ENCODE peak calls at places on chromosomes 12 and 14, in seven cellular contexts. T is uterus, P is substantia nigra, L is spleen, H is HT1080, O is Caki2, A is T-cell. N is an unnamed sample.

GRCh38 chr12:26032290-26032689 is 73.8 kb downstream of the RASSF8 start:
- DNase-seq in T (no peak), P (no peak), L (no peak), H (no peak), O (no peak), A (no peak), N (no peak)

GRCh38 chr12:31220633-31221565 is 105.1 kb downstream of the SINHCAF start:
- DNase-seq in T (no peak), P (no peak), L (no peak), H (peak), O (no peak), A (no peak), N (peak)

GRCh38 chr12:93146278-93146939 is 217.3 kb upstream of the EEA1 start:
- DNase-seq in T (no peak), P (no peak), L (no peak), H (peak), O (no peak), A (no peak), N (no peak)

GRCh38 chr12:130766470-130766869 is 50.4 kb upstream of the RIMBP2 start:
- DNase-seq in T (no peak), P (no peak), L (no peak), H (no peak), O (no peak), A (no peak), N (no peak)

GRCh38 chr12:67067453-67068203 is 201.5 kb upstream of the CAND1 start:
- DNase-seq in T (no peak), P (no peak), L (no peak), H (no peak), O (peak), A (no peak), N (no peak)

GRCh38 chr12:62714409-62715075 is 220.4 kb downstream of the PPM1H start:
- DNase-seq in T (peak), P (no peak), L (no peak), H (no peak), O (no peak), A (no peak), N (no peak)

GRCh38 chr14:63203618-63204406 is 431 bp upstream of the RHOJ start:
- DNase-seq in T (peak), P (peak), L (peak), H (peak), O (peak), A (no peak), N (peak)

GRCh38 chr12:123085730-123086487 is 65.0 kb downstream of the PITPNM2 start:
- DNase-seq in T (no peak), P (no peak), L (peak), H (peak), O (peak), A (no peak), N (no peak)

GRCh38 chr12:117596968-117597367 is 235.5 kb upstream of the NOS1 start:
- DNase-seq in T (no peak), P (no peak), L (no peak), H (no peak), O (peak), A (no peak), N (no peak)

GRCh38 chr14:63893701-63894458 is 41.1 kb downstream of the SYNE2 start:
- DNase-seq in T (peak), P (no peak), L (no peak), H (no peak), O (peak), A (no peak), N (peak)

GRCh38 chr12:6605425-6606330 is 1.5 kb downstream of the CHD4 start:
- DNase-seq in T (peak), P (no peak), L (no peak), H (peak), O (no peak), A (peak), N (no peak)

GRCh38 chr14:57889245-57889644 is 23.4 kb upstream of the SLC35F4 start:
- DNase-seq in T (peak), P (peak), L (no peak), H (peak), O (peak), A (no peak), N (peak)

GRCh38 chr14:71169028-71169427 is 261.8 kb downstream of the PCNX1 start:
- DNase-seq in T (no peak), P (no peak), L (no peak), H (no peak), O (no peak), A (no peak), N (no peak)

GRCh38 chr12:63298386-63298930 is 147.5 kb upstream of the AVPR1A start:
- DNase-seq in T (no peak), P (no peak), L (no peak), H (no peak), O (peak), A (no peak), N (no peak)

GRCh38 chr14:94173885-94174621 is at the start of gene PPP4R4:
- DNase-seq in T (peak), P (peak), L (peak), H (peak), O (peak), A (peak), N (peak)

GRCh38 chr12:92121826-92122225 is 23.8 kb downstream of the BTG1 start:
- DNase-seq in T (no peak), P (no peak), L (no peak), H (no peak), O (no peak), A (no peak), N (no peak)

GRCh38 chr14:35959835-35960234 is 133.7 kb downstream of the BRMS1L start:
- DNase-seq in T (no peak), P (no peak), L (no peak), H (no peak), O (no peak), A (no peak), N (no peak)

GRCh38 chr12:131536337-131536736 is 174.6 kb upstream of the SFSWAP start:
- DNase-seq in T (no peak), P (no peak), L (no peak), H (no peak), O (no peak), A (peak), N (no peak)

GRCh38 chr14:104361101-104361591 is 218.4 kb upstream of the C14orf180 start:
- DNase-seq in T (no peak), P (no peak), L (peak), H (no peak), O (no peak), A (no peak), N (peak)

GRCh38 chr12:124599074-124599999 is 31.9 kb upstream of the NCOR2 start:
- DNase-seq in T (no peak), P (no peak), L (no peak), H (peak), O (peak), A (no peak), N (no peak)

GRCh38 chr14:81565441-81566290 is 32.0 kb upstream of the SEL1L start:
- DNase-seq in T (no peak), P (no peak), L (no peak), H (no peak), O (no peak), A (no peak), N (no peak)

GRCh38 chr14:23512156-23512555 is 39.4 kb downstream of the ZFHX2 start:
- DNase-seq in T (no peak), P (no peak), L (no peak), H (no peak), O (no peak), A (peak), N (no peak)

GRCh38 chr12:101671157-101671791 is 26.2 kb upstream of the CHPT1 start:
- DNase-seq in T (no peak), P (peak), L (peak), H (no peak), O (no peak), A (peak), N (no peak)

GRCh38 chr14:81981311-81981675 is 447.6 kb upstream of the SEL1L start:
- DNase-seq in T (no peak), P (no peak), L (no peak), H (no peak), O (no peak), A (no peak), N (no peak)

GRCh38 chr12:57241556-57242310 is 9.3 kb downstream of the STAC3 start:
- DNase-seq in T (no peak), P (no peak), L (peak), H (no peak), O (no peak), A (no peak), N (no peak)

GRCh38 chr14:20683896-20684661 is at the start of gene RNASE4:
- DNase-seq in T (peak), P (peak), L (peak), H (peak), O (peak), A (peak), N (peak)

GRCh38 chr12:97006585-97006984 is 99.5 kb downstream of the NEDD1 start:
- DNase-seq in T (no peak), P (no peak), L (no peak), H (peak), O (no peak), A (no peak), N (no peak)

GRCh38 chr12:50672158-50672557 is 91.7 kb upstream of the ATF1 start:
- DNase-seq in T (no peak), P (no peak), L (no peak), H (no peak), O (no peak), A (no peak), N (no peak)

GRCh38 chr14:78710963-78711362 is 540.8 kb downstream of the NRXN3 start:
- DNase-seq in T (no peak), P (no peak), L (no peak), H (no peak), O (no peak), A (no peak), N (no peak)

N was measured in posterior vena cava.